ENCODE peak calls at places on chromosomes 12 and 14, in ten cellular contexts. D, B, S, W, H, I, X, G, C and Z are unnamed samples.

GRCh38 chr14:76350671-76351070 is 25.3 kb upstream of the ESRRB start:
- DNase-seq in I (no peak), W (no peak), G (no peak), X (no peak), C (no peak), H (no peak), B (no peak), D (no peak), S (no peak), Z (no peak)

GRCh38 chr14:30874120-30874998 is at the start of gene COCH:
- DNase-seq in I (no peak), C (peak), H (peak), D (peak), B (no peak), G (peak), X (no peak), W (no peak), S (no peak), Z (no peak)

GRCh38 chr12:53325539-53326061 is 4.2 kb upstream of the AAAS start:
- DNase-seq in X (no peak), H (peak), C (peak), G (no peak), S (no peak), D (no peak), W (peak), B (no peak), I (peak), Z (no peak)

GRCh38 chr12:83172441-83172840 is 485.7 kb downstream of the TMTC2 start:
- DNase-seq in G (no peak), I (no peak), X (no peak), W (no peak), C (no peak), D (no peak), B (no peak), H (no peak), S (no peak), Z (no peak)

GRCh38 chr12:53726342-53726741 is 910 bp downstream of the CALCOCO1 start:
- DNase-seq in B (no peak), W (no peak), G (no peak), D (peak), I (no peak), C (no peak), S (peak), H (no peak), X (no peak), Z (no peak)

GRCh38 chr12:94954029-94954685 is 49.3 kb downstream of the NDUFA12 start:
- DNase-seq in D (peak), G (no peak), S (peak), W (no peak), H (no peak), X (no peak), C (no peak), B (peak), I (no peak), Z (peak)

GRCh38 chr14:61438497-61438859 is 117.1 kb downstream of the PRKCH start:
- DNase-seq in I (no peak), H (no peak), D (no peak), G (no peak), W (no peak), X (peak), B (peak), S (no peak), C (no peak), Z (no peak)

GRCh38 chr12:95182868-95183415 is 34.3 kb downstream of the FGD6 start:
- DNase-seq in H (no peak), D (peak), B (peak), S (peak), X (no peak), G (no peak), C (no peak), I (no peak), W (no peak), Z (no peak)

GRCh38 chr12:27922591-27923139 is 49.9 kb downstream of the PTHLH start:
- DNase-seq in B (peak), H (no peak), G (no peak), S (peak), W (no peak), X (no peak), D (peak), I (no peak), C (no peak), Z (peak)

GRCh38 chr12:75631809-75632208 is 120.4 kb upstream of the KRR1 start:
- DNase-seq in S (no peak), X (no peak), W (no peak), D (no peak), H (no peak), G (no peak), B (no peak), I (no peak), C (no peak), Z (no peak)

GRCh38 chr12:92506891-92507290 is 195.9 kb upstream of the PLEKHG7 start:
- DNase-seq in D (no peak), H (no peak), X (no peak), G (no peak), W (no peak), I (no peak), B (no peak), C (no peak), S (no peak), Z (no peak)

GRCh38 chr12:8065991-8066594 is at the start of gene C3AR1:
- DNase-seq in C (no peak), G (no peak), D (peak), B (peak), S (peak), X (no peak), I (no peak), H (no peak), W (no peak), Z (no peak)

GRCh38 chr12:107760207-107760816 is 625 bp downstream of the PRDM4 start:
- DNase-seq in S (peak), C (peak), I (no peak), W (no peak), G (peak), B (peak), H (peak), X (no peak), D (peak), Z (no peak)

DNA sequence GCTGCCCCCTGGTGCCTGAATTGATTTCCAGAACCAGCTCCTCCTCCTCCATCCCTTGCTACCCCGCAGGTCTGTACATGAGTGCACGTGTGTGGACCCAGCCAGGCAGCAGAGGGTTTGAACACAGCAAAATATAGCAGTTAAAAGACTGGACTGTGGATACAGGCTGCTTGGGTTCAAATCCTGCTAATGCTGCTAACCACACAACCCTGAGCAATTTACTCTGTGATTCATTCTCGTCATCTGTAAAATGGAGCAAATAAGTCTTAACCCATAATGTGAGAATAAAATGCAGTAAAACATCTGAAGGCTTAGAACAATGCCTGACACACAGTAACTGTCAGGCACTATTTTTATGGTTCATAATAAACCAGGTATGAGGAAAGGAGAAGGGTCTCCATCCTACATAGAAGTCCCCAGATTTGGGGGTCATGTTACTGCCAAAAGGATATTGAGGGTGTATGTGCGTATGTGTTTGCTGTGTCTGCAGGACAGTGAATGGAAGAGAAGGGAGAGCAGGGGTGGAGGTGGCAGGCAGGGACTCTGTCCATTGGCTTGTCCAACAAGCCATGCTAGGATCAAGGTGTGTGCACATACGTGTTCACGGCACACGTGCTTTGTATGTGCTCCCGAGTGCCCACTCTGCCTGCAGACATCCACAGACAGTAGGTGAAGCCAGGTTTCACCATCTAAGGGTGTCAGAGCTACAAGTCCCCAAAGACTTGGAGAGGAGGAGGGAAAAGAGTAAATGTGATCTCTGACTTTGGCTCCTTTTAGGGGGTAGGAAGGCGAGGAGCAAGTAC is 1.5 kb upstream of the STAT6 start:
- DNase-seq in H (peak), B (no peak), D (no peak), I (no peak), X (peak), C (no peak), W (peak), S (no peak), G (no peak), Z (no peak)
- H3K4me3 ChIP-seq in H (no peak), B (peak), D (peak), I (peak), X (peak), C (no peak), W (peak), S (peak), G (peak), Z (peak)

GRCh38 chr14:73237219-73237785 is at the start of gene PAPLN:
- DNase-seq in W (no peak), G (no peak), D (peak), S (peak), H (peak), I (no peak), C (no peak), X (no peak), B (peak), Z (no peak)
- H3K4me3 ChIP-seq in W (peak), G (peak), D (peak), S (peak), H (no peak), I (peak), C (peak), X (peak), B (peak), Z (peak)

GRCh38 chr12:61646639-61647038 is 613.6 kb upstream of the USP15 start:
- DNase-seq in B (no peak), X (no peak), C (no peak), I (no peak), G (peak), S (no peak), W (no peak), D (no peak), H (no peak), Z (no peak)

GRCh38 chr12:61647566-61647965 is 612.6 kb upstream of the USP15 start:
- DNase-seq in S (no peak), C (no peak), D (no peak), G (no peak), X (no peak), B (no peak), H (no peak), W (no peak), I (no peak), Z (no peak)

GRCh38 chr12:61654698-61655097 is 605.5 kb upstream of the USP15 start:
- DNase-seq in I (no peak), H (no peak), B (peak), G (no peak), C (no peak), W (no peak), S (no peak), X (no peak), D (peak), Z (no peak)

GRCh38 chr12:61652265-61652664 is 607.9 kb upstream of the USP15 start:
- DNase-seq in S (no peak), H (no peak), X (no peak), G (no peak), D (no peak), W (no peak), C (no peak), B (no peak), I (no peak), Z (no peak)
- H3K4me3 ChIP-seq in S (no peak), H (no peak), X (no peak), G (no peak), D (no peak), W (no peak), C (no peak), B (no peak), I (no peak), Z (no peak)

GRCh38 chr14:93936926-93937325 is 9.8 kb downstream of the FAM181A start:
- DNase-seq in H (no peak), C (no peak), B (no peak), W (no peak), G (no peak), D (no peak), S (no peak), I (no peak), X (no peak), Z (no peak)
- H3K4me3 ChIP-seq in H (no peak), C (no peak), B (no peak), W (no peak), G (no peak), D (no peak), S (no peak), I (no peak), X (no peak), Z (no peak)

DNA sequence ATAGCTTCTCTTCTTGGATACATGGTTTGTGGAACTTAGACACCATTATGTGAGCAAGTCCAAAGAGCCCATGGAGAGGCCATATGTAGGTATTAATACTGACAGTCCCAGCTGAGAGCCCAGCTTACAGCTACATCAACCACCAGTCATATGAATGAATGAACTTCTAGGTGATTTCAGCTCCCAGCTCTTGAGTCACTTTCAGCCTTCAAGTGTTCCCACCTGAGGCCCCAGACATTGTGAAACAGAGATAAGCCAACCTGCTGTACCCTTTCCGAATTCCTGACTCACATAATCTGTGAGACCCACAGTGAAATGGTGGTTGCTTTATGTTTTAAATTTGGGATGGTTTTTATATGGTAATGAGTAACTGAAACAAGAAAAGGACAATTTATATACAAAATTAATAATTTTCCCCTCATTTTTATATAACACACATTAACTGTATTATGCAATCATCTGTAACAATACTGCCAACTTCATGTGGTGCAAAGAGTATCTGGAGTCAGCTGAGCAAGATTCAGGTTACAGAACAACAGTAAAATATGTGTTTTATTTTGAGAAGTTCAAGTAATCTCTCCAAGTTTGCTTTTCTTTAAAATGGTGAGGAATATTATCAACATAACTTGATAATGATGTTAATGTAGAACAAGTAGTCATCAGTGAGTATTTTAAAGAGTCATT is 27.7 kb upstream of the FBXO33 start:
- DNase-seq in S (peak), H (no peak), C (no peak), I (no peak), B (peak), D (no peak), X (no peak), G (no peak), W (no peak), Z (no peak)
- H3K4me3 ChIP-seq in S (no peak), H (no peak), C (no peak), I (no peak), B (no peak), D (no peak), X (no peak), G (no peak), W (no peak), Z (no peak)

GRCh38 chr12:112559784-112560183 is 141.0 kb downstream of the PTPN11 start:
- DNase-seq in C (no peak), B (peak), W (no peak), G (no peak), D (no peak), H (no peak), I (no peak), X (no peak), S (no peak), Z (no peak)
- H3K4me3 ChIP-seq in C (no peak), B (peak), W (no peak), G (no peak), D (no peak), H (no peak), I (no peak), X (no peak), S (no peak), Z (no peak)

GRCh38 chr12:14982986-14983385 is 10.1 kb downstream of the PDE6H start:
- DNase-seq in S (no peak), C (no peak), W (no peak), X (no peak), B (no peak), G (no peak), I (no peak), D (no peak), H (no peak), Z (no peak)
- H3K4me3 ChIP-seq in S (no peak), C (no peak), W (no peak), X (no peak), B (no peak), G (no peak), I (no peak), D (no peak), H (no peak), Z (no peak)